ENCODE peak calls at places on chromosomes 12 and 14, in four cellular contexts. One of them, this sample, is unnamed.

GRCh38 chr14:22518073-22518472 is 71.0 kb downstream of the DAD1 start:
- DNase-seq in neuronal stem cell: peak
- DNase-seq in GM12878: no peak
- DNase-seq in HepG2: no peak
- DNase-seq in this sample: peak

GRCh38 chr12:26798013-26798412 is 35.0 kb downstream of the ITPR2 start:
- DNase-seq in GM12878: peak
- DNase-seq in HepG2: no peak
- DNase-seq in neuronal stem cell: no peak
- DNase-seq in this sample: no peak

GRCh38 chr12:75852143-75852542 is 179.4 kb downstream of the PHLDA1 start:
- DNase-seq in HepG2: no peak
- DNase-seq in neuronal stem cell: no peak
- DNase-seq in GM12878: no peak
- DNase-seq in this sample: no peak

GRCh38 chr12:53328043-53328435 is 6.6 kb upstream of the AAAS start:
- DNase-seq in neuronal stem cell: no peak
- DNase-seq in HepG2: peak
- DNase-seq in GM12878: no peak
- DNase-seq in this sample: peak

GRCh38 chr14:90520326-90520725 is 123.5 kb downstream of the CALM1 start:
- DNase-seq in GM12878: no peak
- DNase-seq in HepG2: no peak
- DNase-seq in neuronal stem cell: no peak
- DNase-seq in this sample: no peak

GRCh38 chr14:96576937-96577336 is 74.8 kb downstream of the PAPOLA start:
- DNase-seq in HepG2: peak
- DNase-seq in neuronal stem cell: no peak
- DNase-seq in GM12878: no peak
- DNase-seq in this sample: no peak

GRCh38 chr12:68521848-68522502 is 88.7 kb upstream of the RAP1B start:
- DNase-seq in GM12878: no peak
- DNase-seq in HepG2: no peak
- DNase-seq in neuronal stem cell: no peak
- DNase-seq in this sample: no peak

GRCh38 chr12:48601013-48601756 is 31.3 kb upstream of the LALBA start:
- DNase-seq in neuronal stem cell: peak
- DNase-seq in HepG2: no peak
- DNase-seq in GM12878: peak
- DNase-seq in this sample: peak

GRCh38 chr14:53044486-53044885 is 93.6 kb upstream of the FERMT2 start:
- DNase-seq in neuronal stem cell: no peak
- DNase-seq in GM12878: no peak
- DNase-seq in HepG2: no peak
- DNase-seq in this sample: no peak

GRCh38 chr14:64880382-64881121 is 845 bp upstream of the SPTB start:
- DNase-seq in neuronal stem cell: peak
- DNase-seq in HepG2: no peak
- DNase-seq in GM12878: no peak
- DNase-seq in this sample: peak
- H2AFZ ChIP-seq in neuronal stem cell: peak
- H2AFZ ChIP-seq in HepG2: no peak
- H2AFZ ChIP-seq in GM12878: peak
- H2AFZ ChIP-seq in this sample: peak

DNA sequence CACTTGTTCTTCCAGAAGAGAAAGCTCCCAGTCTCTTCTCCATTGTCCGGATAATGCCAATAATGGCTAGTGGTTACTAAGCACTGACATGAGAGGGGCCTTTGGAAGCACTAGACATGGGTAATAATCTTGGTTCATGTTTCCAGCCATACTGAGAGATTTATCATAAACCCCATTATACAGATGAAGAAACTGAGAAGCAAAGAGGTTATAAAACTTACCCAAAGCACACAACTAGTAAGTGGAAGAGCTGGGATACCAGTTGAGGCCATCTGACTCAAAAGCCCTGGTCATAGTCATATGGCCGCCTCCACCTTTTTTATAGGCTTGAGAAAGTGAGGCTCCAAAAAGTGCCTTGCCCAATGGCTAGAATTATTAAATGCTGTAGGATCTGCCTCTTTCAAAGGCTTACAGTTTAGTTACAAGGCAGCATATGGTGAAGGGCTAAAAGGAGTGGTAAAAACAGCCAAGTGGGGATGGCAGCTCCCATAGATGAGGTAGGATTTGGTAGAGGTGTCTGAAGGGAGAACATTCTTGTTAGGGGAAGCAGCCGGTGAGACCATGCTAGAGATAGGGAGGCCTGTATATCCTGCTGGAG is 981 bp downstream of the TXNRD1 start:
- DNase-seq in GM12878: no peak
- DNase-seq in neuronal stem cell: no peak
- DNase-seq in HepG2: no peak
- DNase-seq in this sample: no peak
- H2AFZ ChIP-seq in GM12878: no peak
- H2AFZ ChIP-seq in neuronal stem cell: peak
- H2AFZ ChIP-seq in HepG2: no peak
- H2AFZ ChIP-seq in this sample: peak

GRCh38 chr12:7090222-7090998 is 1.8 kb downstream of the C1R start:
- DNase-seq in neuronal stem cell: no peak
- DNase-seq in HepG2: no peak
- DNase-seq in GM12878: no peak
- DNase-seq in this sample: peak
- H2AFZ ChIP-seq in neuronal stem cell: peak
- H2AFZ ChIP-seq in HepG2: no peak
- H2AFZ ChIP-seq in GM12878: no peak
- H2AFZ ChIP-seq in this sample: peak

DNA sequence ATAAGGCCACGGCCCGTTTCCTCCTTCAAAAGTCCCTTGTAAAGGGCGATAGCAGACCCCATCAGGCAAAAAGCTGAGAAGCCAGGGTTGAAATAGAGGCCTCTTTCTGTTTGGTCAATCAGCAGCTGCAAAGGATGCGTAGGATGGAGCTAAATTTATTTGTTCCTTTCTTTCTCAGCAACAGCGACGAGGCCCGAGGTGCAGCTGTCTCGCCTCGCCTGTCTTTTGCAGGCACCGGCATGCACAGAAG is 176 bp upstream of the MAP1LC3B2 start:
- DNase-seq in HepG2: no peak
- DNase-seq in neuronal stem cell: no peak
- DNase-seq in GM12878: peak
- DNase-seq in this sample: no peak
- H2AFZ ChIP-seq in HepG2: peak
- H2AFZ ChIP-seq in neuronal stem cell: peak
- H2AFZ ChIP-seq in GM12878: peak
- H2AFZ ChIP-seq in this sample: peak

DNA sequence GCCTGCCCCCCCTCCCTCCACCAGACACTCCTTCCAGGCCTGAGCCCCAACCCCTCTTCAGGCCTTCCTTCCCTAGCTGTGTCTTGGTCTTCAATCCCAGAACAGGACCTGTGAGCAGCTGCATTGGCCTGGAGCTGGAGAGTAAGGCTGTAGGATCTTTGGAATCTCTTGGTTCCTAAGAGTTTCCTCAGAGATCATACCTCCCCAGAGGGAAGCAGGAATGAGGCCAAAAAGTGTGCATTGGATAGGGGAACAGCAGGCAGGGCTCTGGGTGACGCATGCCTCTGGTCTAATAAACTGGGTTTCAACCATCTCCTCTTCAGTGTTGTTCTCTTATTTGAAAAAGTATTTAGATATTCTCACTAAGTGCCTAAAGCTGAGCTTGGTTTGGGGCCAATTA is 1.8 kb upstream of the SMARCD1 start:
- DNase-seq in GM12878: no peak
- DNase-seq in neuronal stem cell: no peak
- DNase-seq in HepG2: no peak
- DNase-seq in this sample: no peak
- H2AFZ ChIP-seq in GM12878: peak
- H2AFZ ChIP-seq in neuronal stem cell: peak
- H2AFZ ChIP-seq in HepG2: no peak
- H2AFZ ChIP-seq in this sample: no peak

DNA sequence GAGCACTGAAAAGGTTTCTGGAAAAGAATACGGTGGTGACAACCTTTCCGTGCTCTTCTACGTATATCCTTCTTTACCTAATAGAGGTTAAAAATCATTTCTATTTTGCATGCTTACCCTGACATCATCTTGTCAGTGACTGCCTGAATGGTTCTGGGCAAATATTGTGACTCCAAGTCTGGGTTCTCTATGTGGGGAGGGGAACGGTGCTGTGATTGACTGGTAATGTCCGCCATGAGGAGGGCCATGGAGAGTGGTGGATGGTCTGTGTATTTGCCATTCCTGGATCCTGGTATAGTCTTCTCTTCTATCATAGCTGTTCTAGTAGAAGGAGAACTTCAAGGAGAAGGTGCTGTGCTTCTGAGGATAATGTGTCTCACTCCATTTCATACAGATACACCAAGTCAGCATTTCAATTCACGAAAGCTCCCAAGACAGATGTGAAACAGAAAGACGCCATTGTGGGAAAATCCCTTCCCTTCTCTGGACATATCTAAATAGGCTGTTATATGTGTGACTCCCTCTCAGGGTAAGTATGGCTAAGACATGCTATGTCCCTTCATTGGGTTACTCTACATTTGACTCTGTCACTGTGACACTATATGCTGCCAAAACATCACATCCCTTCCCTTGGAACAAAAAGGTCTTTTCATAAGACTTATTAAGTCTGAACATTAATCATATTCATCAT is 46.3 kb upstream of the MED13L start:
- DNase-seq in HepG2: no peak
- DNase-seq in GM12878: no peak
- DNase-seq in neuronal stem cell: no peak
- DNase-seq in this sample: no peak
- H2AFZ ChIP-seq in HepG2: no peak
- H2AFZ ChIP-seq in GM12878: no peak
- H2AFZ ChIP-seq in neuronal stem cell: no peak
- H2AFZ ChIP-seq in this sample: no peak

GRCh38 chr14:20314026-20314425 is 8.3 kb upstream of the TTC5 start:
- DNase-seq in GM12878: no peak
- DNase-seq in neuronal stem cell: no peak
- DNase-seq in HepG2: no peak
- DNase-seq in this sample: no peak

DNA sequence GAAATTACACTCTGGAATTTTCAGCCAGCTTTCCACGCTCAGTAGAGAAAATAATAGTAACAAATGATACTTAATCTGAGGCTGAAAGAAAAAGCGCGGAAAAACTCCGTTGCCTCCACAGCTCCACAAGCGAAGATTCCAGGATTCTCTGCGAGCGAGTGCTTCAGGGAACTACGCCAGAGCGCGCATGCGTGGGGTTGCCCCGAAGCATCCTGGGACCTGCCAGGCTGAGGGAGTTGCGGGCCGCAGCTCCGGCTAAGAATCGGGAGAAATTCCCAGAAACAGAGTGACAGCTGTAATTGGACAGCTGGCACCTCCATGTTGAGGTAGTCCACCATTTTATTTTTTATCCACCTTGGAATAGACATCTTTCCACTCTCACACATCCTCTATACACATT is 12.0 kb upstream of the TTC5 start:
- DNase-seq in neuronal stem cell: no peak
- DNase-seq in GM12878: no peak
- DNase-seq in HepG2: no peak
- DNase-seq in this sample: no peak
- H2AFZ ChIP-seq in neuronal stem cell: no peak
- H2AFZ ChIP-seq in GM12878: no peak
- H2AFZ ChIP-seq in HepG2: no peak
- H2AFZ ChIP-seq in this sample: no peak

GRCh38 chr12:118374909-118375308 is 1.4 kb upstream of the SUDS3 start:
- DNase-seq in neuronal stem cell: no peak
- DNase-seq in HepG2: no peak
- DNase-seq in GM12878: no peak
- DNase-seq in this sample: no peak

GRCh38 chr12:118374126-118374725 is 1.5 kb upstream of the TAOK3 start:
- DNase-seq in neuronal stem cell: no peak
- DNase-seq in HepG2: no peak
- DNase-seq in GM12878: no peak
- DNase-seq in this sample: no peak

GRCh38 chr12:118375348-118375747 is 1.0 kb upstream of the SUDS3 start:
- DNase-seq in neuronal stem cell: no peak
- DNase-seq in GM12878: no peak
- DNase-seq in HepG2: no peak
- DNase-seq in this sample: no peak

GRCh38 chr12:118372541-118373495 is at the start of gene TAOK3:
- DNase-seq in GM12878: peak
- DNase-seq in neuronal stem cell: peak
- DNase-seq in HepG2: peak
- DNase-seq in this sample: peak

GRCh38 chr12:118373628-118374027 is 921 bp upstream of the TAOK3 start:
- DNase-seq in neuronal stem cell: no peak
- DNase-seq in GM12878: no peak
- DNase-seq in HepG2: peak
- DNase-seq in this sample: peak
- H2AFZ ChIP-seq in neuronal stem cell: peak
- H2AFZ ChIP-seq in GM12878: peak
- H2AFZ ChIP-seq in HepG2: no peak
- H2AFZ ChIP-seq in this sample: no peak

DNA sequence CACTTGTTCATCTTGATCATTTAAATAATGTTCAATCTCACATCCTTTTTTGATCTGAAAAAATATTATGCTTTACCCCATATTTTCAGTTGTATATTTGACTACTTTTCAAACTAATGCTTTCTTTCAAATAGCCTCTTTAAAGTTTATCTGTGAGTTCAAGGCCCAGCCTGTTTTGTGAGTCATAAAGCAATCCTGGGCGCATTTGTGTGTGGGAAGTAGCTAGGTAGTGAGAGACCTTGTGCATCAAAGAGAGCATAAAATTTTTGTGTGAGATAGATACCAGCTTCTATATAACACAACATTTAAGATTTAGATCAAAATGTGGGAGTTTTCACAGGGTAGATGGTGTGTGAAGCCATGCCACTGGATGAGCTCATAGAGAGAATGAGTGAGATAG is 405.6 kb downstream of the NAV3 start:
- DNase-seq in HepG2: no peak
- DNase-seq in GM12878: no peak
- DNase-seq in neuronal stem cell: no peak
- DNase-seq in this sample: no peak
- H2AFZ ChIP-seq in HepG2: no peak
- H2AFZ ChIP-seq in GM12878: no peak
- H2AFZ ChIP-seq in neuronal stem cell: no peak
- H2AFZ ChIP-seq in this sample: no peak